ENCODE peak calls at places on chromosomes 7 and 10, in nine cellular contexts. G, E, P, H, I, U, S, M and L are unnamed samples.

GRCh38 chr7:74612015-74612829 is 45.3 kb upstream of the GTF2I start:
- DNase-seq in G (peak), E (peak), P (peak), H (peak), I (no peak), U (no peak), S (no peak), M (no peak), L (no peak)

GRCh38 chr7:371779-372545 is 82.0 kb downstream of the FOXL3 start:
- DNase-seq in G (no peak), E (no peak), P (peak), H (peak), I (peak), U (no peak), S (no peak), M (no peak), L (no peak)

GRCh38 chr7:142477079-142477651 is 219.3 kb upstream of the PRSS58 start:
- DNase-seq in G (no peak), E (no peak), P (no peak), H (no peak), I (no peak), U (no peak), S (no peak), M (peak), L (no peak)

GRCh38 chr7:157825325-157825724 is 488.5 kb downstream of the DNAJB6 start:
- DNase-seq in G (no peak), E (no peak), P (no peak), H (no peak), I (no peak), U (no peak), S (no peak), M (no peak), L (no peak)

GRCh38 chr7:46369933-46370654 is 449.0 kb upstream of the IGFBP3 start:
- DNase-seq in G (no peak), E (peak), P (no peak), H (no peak), I (peak), U (no peak), S (no peak), M (peak), L (no peak)

GRCh38 chr7:91185771-91186170 is 78.5 kb upstream of the FZD1 start:
- DNase-seq in G (no peak), E (no peak), P (no peak), H (no peak), I (peak), U (no peak), S (no peak), M (peak), L (no peak)

GRCh38 chr10:61642692-61643091 is 20.0 kb upstream of the CABCOCO1 start:
- DNase-seq in G (no peak), E (peak), P (no peak), H (no peak), I (peak), U (no peak), S (no peak), M (peak), L (no peak)

GRCh38 chr10:103855424-103855823 is at the start of gene SH3PXD2A:
- DNase-seq in G (no peak), E (no peak), P (peak), H (peak), I (peak), U (no peak), S (no peak), M (peak), L (peak)

GRCh38 chr7:33725111-33725510 is 180.2 kb upstream of the BMPER start:
- DNase-seq in G (no peak), E (peak), P (peak), H (no peak), I (no peak), U (no peak), S (no peak), M (no peak), L (no peak)

GRCh38 chr7:50554923-50555322 is 10.3 kb downstream of the DDC start:
- DNase-seq in G (no peak), E (no peak), P (no peak), H (no peak), I (no peak), U (no peak), S (peak), M (no peak), L (no peak)

GRCh38 chr7:31123317-31123716 is 71.2 kb downstream of the ADCYAP1R1 start:
- DNase-seq in G (no peak), E (no peak), P (no peak), H (no peak), I (no peak), U (no peak), S (no peak), M (no peak), L (no peak)

GRCh38 chr10:23715363-23715762 is 276.5 kb downstream of the OTUD1 start:
- DNase-seq in G (no peak), E (no peak), P (no peak), H (no peak), I (no peak), U (no peak), S (no peak), M (no peak), L (no peak)

GRCh38 chr10:15660990-15661389 is 58.7 kb downstream of the ITGA8 start:
- DNase-seq in G (no peak), E (no peak), P (no peak), H (no peak), I (no peak), U (no peak), S (no peak), M (no peak), L (no peak)

GRCh38 chr7:1512781-1513656 is 8.8 kb upstream of the INTS1 start:
- DNase-seq in G (peak), E (no peak), P (peak), H (peak), I (peak), U (no peak), S (no peak), M (peak), L (peak)

GRCh38 chr10:122239578-122240257 is 31.4 kb upstream of the BTBD16 start:
- DNase-seq in G (no peak), E (peak), P (no peak), H (no peak), I (peak), U (no peak), S (no peak), M (no peak), L (no peak)

GRCh38 chr10:100996678-100997363 is 2.8 kb upstream of the LZTS2 start:
- DNase-seq in G (peak), E (no peak), P (peak), H (no peak), I (peak), U (no peak), S (no peak), M (peak), L (no peak)

GRCh38 chr7:93921607-93922446 is at the start of gene GNG11:
- DNase-seq in G (peak), E (peak), P (peak), H (peak), I (peak), U (peak), S (peak), M (peak), L (peak)

GRCh38 chr10:126135177-126135576 is 238.8 kb downstream of the FANK1 start:
- DNase-seq in G (no peak), E (peak), P (peak), H (no peak), I (peak), U (no peak), S (no peak), M (peak), L (no peak)

GRCh38 chr7:30923009-30923773 is 11.5 kb downstream of the AQP1 start:
- DNase-seq in G (no peak), E (no peak), P (peak), H (no peak), I (no peak), U (no peak), S (no peak), M (no peak), L (no peak)

GRCh38 chr7:133853706-133854276 is 273.3 kb upstream of the LRGUK start:
- DNase-seq in G (peak), E (peak), P (peak), H (no peak), I (peak), U (no peak), S (peak), M (peak), L (no peak)

GRCh38 chr7:151926336-151926712 is 29.9 kb upstream of the GALNTL5 start:
- DNase-seq in G (no peak), E (no peak), P (no peak), H (no peak), I (no peak), U (no peak), S (no peak), M (no peak), L (no peak)

GRCh38 chr7:7946486-7946885 is 22.1 kb upstream of the GLCCI1 start:
- DNase-seq in G (no peak), E (no peak), P (no peak), H (no peak), I (no peak), U (no peak), S (no peak), M (no peak), L (no peak)